ENCODE peak calls at places on chromosomes 12 and 14, in eight cellular contexts. X is left cardiac atrium; K is activated CD4-positive, alpha-beta T cell treated with anti-CD3 and anti-CD28 coated beads for 24 hours; H is head of caudate nucleus; Z is heart right ventricle; G is activated naive CD8-positive, alpha-beta T cell treated with anti-CD3 and anti-CD28 coated beads, Interleukin-2, amount 50 U/mL, for 24 hours; V is memory B cell; F is A549. P is an unnamed sample.

GRCh38 chr14:67372833-67373232 is 12.7 kb downstream of the EIF2S1 start:
- DNase-seq in X (no peak), K (no peak), H (no peak), Z (no peak), G (no peak), V (no peak), F (no peak), P (no peak)

GRCh38 chr14:104254735-104255400 is 116.5 kb downstream of the KIF26A start:
- DNase-seq in X (no peak), K (no peak), H (no peak), Z (no peak), G (no peak), V (no peak), F (no peak), P (no peak)

GRCh38 chr12:130258863-130259262 is 78.8 kb upstream of the PIWIL1 start:
- DNase-seq in X (no peak), K (no peak), H (no peak), Z (no peak), G (no peak), V (no peak), F (no peak), P (no peak)

GRCh38 chr12:62603061-62603810 is 136.6 kb downstream of the MON2 start:
- DNase-seq in X (peak), K (peak), H (peak), Z (peak), G (peak), V (peak), F (peak), P (peak)

GRCh38 chr14:61887628-61888027 is 125.4 kb downstream of the SNAPC1 start:
- DNase-seq in X (no peak), K (no peak), H (no peak), Z (no peak), G (no peak), V (no peak), F (no peak), P (peak)

GRCh38 chr12:95203477-95203843 is 13.8 kb downstream of the FGD6 start:
- DNase-seq in X (no peak), K (no peak), H (no peak), Z (no peak), G (no peak), V (no peak), F (no peak), P (no peak)

GRCh38 chr12:116937640-116938039 is 26.9 kb downstream of the FBXW8 start:
- DNase-seq in X (no peak), K (no peak), H (no peak), Z (no peak), G (no peak), V (no peak), F (no peak), P (no peak)

GRCh38 chr14:92615451-92615850 is 101.9 kb downstream of the RIN3 start:
- DNase-seq in X (no peak), K (peak), H (no peak), Z (no peak), G (peak), V (peak), F (no peak), P (no peak)

GRCh38 chr12:10967409-10967808 is 19.3 kb downstream of the TAS2R50 start:
- DNase-seq in X (no peak), K (no peak), H (no peak), Z (no peak), G (no peak), V (no peak), F (no peak), P (no peak)